ENCODE peak calls at places on chromosomes 12 and 14, in six cellular contexts. One of them, this sample, is unnamed.

GRCh38 chr14:34722723-34723545 is 8.5 kb upstream of the CFL2 start:
- DNase-seq in G401: peak
- DNase-seq in islet precursor cell: peak
- DNase-seq in caudate nucleus: no peak
- DNase-seq in type B pancreatic cell: no peak
- DNase-seq in progenitor cell of endocrine pancreas: no peak
- DNase-seq in this sample: no peak

GRCh38 chr12:22598763-22599161 is 26.2 kb upstream of the ETNK1 start:
- DNase-seq in G401: no peak
- DNase-seq in progenitor cell of endocrine pancreas: no peak
- DNase-seq in type B pancreatic cell: no peak
- DNase-seq in caudate nucleus: no peak
- DNase-seq in islet precursor cell: no peak
- DNase-seq in this sample: peak

GRCh38 chr12:13193403-13194100 is 3.0 kb upstream of the EMP1 start:
- DNase-seq in caudate nucleus: no peak
- DNase-seq in G401: no peak
- DNase-seq in progenitor cell of endocrine pancreas: no peak
- DNase-seq in islet precursor cell: peak
- DNase-seq in type B pancreatic cell: no peak
- DNase-seq in this sample: no peak

GRCh38 chr14:62604524-62604923 is 440.7 kb downstream of the KCNH5 start:
- DNase-seq in G401: no peak
- DNase-seq in type B pancreatic cell: no peak
- DNase-seq in progenitor cell of endocrine pancreas: no peak
- DNase-seq in caudate nucleus: no peak
- DNase-seq in islet precursor cell: no peak
- DNase-seq in this sample: no peak

GRCh38 chr14:105838591-105839424 is 312.4 kb downstream of the TMEM121 start:
- DNase-seq in caudate nucleus: no peak
- DNase-seq in G401: no peak
- DNase-seq in type B pancreatic cell: peak
- DNase-seq in islet precursor cell: peak
- DNase-seq in progenitor cell of endocrine pancreas: no peak
- DNase-seq in this sample: no peak

GRCh38 chr14:31263485-31264133 is 56.0 kb upstream of the HECTD1 start:
- DNase-seq in progenitor cell of endocrine pancreas: no peak
- DNase-seq in G401: peak
- DNase-seq in islet precursor cell: peak
- DNase-seq in type B pancreatic cell: no peak
- DNase-seq in caudate nucleus: no peak
- DNase-seq in this sample: peak

GRCh38 chr12:14656846-14657245 is 39.6 kb downstream of the GUCY2C start:
- DNase-seq in caudate nucleus: no peak
- DNase-seq in islet precursor cell: peak
- DNase-seq in progenitor cell of endocrine pancreas: no peak
- DNase-seq in G401: no peak
- DNase-seq in type B pancreatic cell: no peak
- DNase-seq in this sample: no peak

GRCh38 chr14:95871531-95871930 is 5.1 kb upstream of the TUNAR start:
- DNase-seq in progenitor cell of endocrine pancreas: no peak
- DNase-seq in type B pancreatic cell: peak
- DNase-seq in islet precursor cell: peak
- DNase-seq in G401: no peak
- DNase-seq in caudate nucleus: no peak
- DNase-seq in this sample: no peak

GRCh38 chr14:36952702-36953101 is 219.7 kb downstream of the SLC25A21 start:
- DNase-seq in type B pancreatic cell: no peak
- DNase-seq in G401: no peak
- DNase-seq in caudate nucleus: no peak
- DNase-seq in islet precursor cell: no peak
- DNase-seq in progenitor cell of endocrine pancreas: no peak
- DNase-seq in this sample: no peak

GRCh38 chr14:103597623-103598372 is 31.2 kb upstream of the KLC1 start:
- DNase-seq in caudate nucleus: no peak
- DNase-seq in G401: no peak
- DNase-seq in islet precursor cell: peak
- DNase-seq in type B pancreatic cell: no peak
- DNase-seq in progenitor cell of endocrine pancreas: no peak
- DNase-seq in this sample: no peak

GRCh38 chr12:130712346-130713065 is 3.6 kb downstream of the RIMBP2 start:
- DNase-seq in islet precursor cell: peak
- DNase-seq in type B pancreatic cell: no peak
- DNase-seq in progenitor cell of endocrine pancreas: no peak
- DNase-seq in G401: no peak
- DNase-seq in caudate nucleus: no peak
- DNase-seq in this sample: no peak

GRCh38 chr12:7915911-7916403 is 20.0 kb downstream of the SLC2A3 start:
- DNase-seq in caudate nucleus: no peak
- DNase-seq in type B pancreatic cell: no peak
- DNase-seq in islet precursor cell: peak
- DNase-seq in progenitor cell of endocrine pancreas: no peak
- DNase-seq in G401: peak
- DNase-seq in this sample: no peak

GRCh38 chr12:121079736-121080272 is 40.8 kb upstream of the OASL start:
- DNase-seq in islet precursor cell: peak
- DNase-seq in progenitor cell of endocrine pancreas: no peak
- DNase-seq in type B pancreatic cell: no peak
- DNase-seq in G401: no peak
- DNase-seq in caudate nucleus: no peak
- DNase-seq in this sample: no peak

GRCh38 chr12:93237235-93237915 is 140.3 kb upstream of the NUDT4 start:
- DNase-seq in progenitor cell of endocrine pancreas: no peak
- DNase-seq in G401: no peak
- DNase-seq in type B pancreatic cell: no peak
- DNase-seq in caudate nucleus: no peak
- DNase-seq in islet precursor cell: no peak
- DNase-seq in this sample: no peak

GRCh38 chr12:47812797-47813490 is 6.8 kb downstream of the HDAC7 start:
- DNase-seq in caudate nucleus: no peak
- DNase-seq in G401: peak
- DNase-seq in progenitor cell of endocrine pancreas: peak
- DNase-seq in type B pancreatic cell: no peak
- DNase-seq in islet precursor cell: peak
- DNase-seq in this sample: no peak

GRCh38 chr12:110314308-110314707 is 33.3 kb downstream of the ATP2A2 start:
- DNase-seq in caudate nucleus: no peak
- DNase-seq in progenitor cell of endocrine pancreas: no peak
- DNase-seq in G401: no peak
- DNase-seq in type B pancreatic cell: no peak
- DNase-seq in islet precursor cell: no peak
- DNase-seq in this sample: no peak

GRCh38 chr14:42214981-42215491 is 608.4 kb downstream of the LRFN5 start:
- DNase-seq in caudate nucleus: no peak
- DNase-seq in type B pancreatic cell: no peak
- DNase-seq in islet precursor cell: peak
- DNase-seq in progenitor cell of endocrine pancreas: no peak
- DNase-seq in G401: peak
- DNase-seq in this sample: peak

GRCh38 chr12:109951751-109952150 is 44.4 kb downstream of the GIT2 start:
- DNase-seq in type B pancreatic cell: no peak
- DNase-seq in progenitor cell of endocrine pancreas: no peak
- DNase-seq in G401: peak
- DNase-seq in caudate nucleus: no peak
- DNase-seq in islet precursor cell: peak
- DNase-seq in this sample: peak

GRCh38 chr12:666766-667308 is 3.6 kb upstream of the NINJ2 start:
- DNase-seq in progenitor cell of endocrine pancreas: no peak
- DNase-seq in G401: no peak
- DNase-seq in caudate nucleus: no peak
- DNase-seq in islet precursor cell: no peak
- DNase-seq in type B pancreatic cell: no peak
- DNase-seq in this sample: no peak

GRCh38 chr12:11797317-11797913 is 147.9 kb downstream of the ETV6 start:
- DNase-seq in G401: no peak
- DNase-seq in type B pancreatic cell: no peak
- DNase-seq in progenitor cell of endocrine pancreas: no peak
- DNase-seq in caudate nucleus: no peak
- DNase-seq in islet precursor cell: peak
- DNase-seq in this sample: no peak

GRCh38 chr14:85538636-85539035 is 8.7 kb downstream of the FLRT2 start:
- DNase-seq in progenitor cell of endocrine pancreas: no peak
- DNase-seq in G401: no peak
- DNase-seq in type B pancreatic cell: no peak
- DNase-seq in caudate nucleus: no peak
- DNase-seq in islet precursor cell: no peak
- DNase-seq in this sample: no peak

GRCh38 chr14:65054471-65055085 is 47.7 kb downstream of the MAX start:
- DNase-seq in progenitor cell of endocrine pancreas: no peak
- DNase-seq in type B pancreatic cell: no peak
- DNase-seq in caudate nucleus: no peak
- DNase-seq in islet precursor cell: peak
- DNase-seq in G401: no peak
- DNase-seq in this sample: no peak

GRCh38 chr12:33589609-33590114 is 150.0 kb upstream of the SYT10 start:
- DNase-seq in G401: no peak
- DNase-seq in type B pancreatic cell: no peak
- DNase-seq in islet precursor cell: no peak
- DNase-seq in progenitor cell of endocrine pancreas: no peak
- DNase-seq in caudate nucleus: no peak
- DNase-seq in this sample: no peak

GRCh38 chr14:98904677-98905076 is 367.3 kb downstream of the BCL11B start:
- DNase-seq in progenitor cell of endocrine pancreas: no peak
- DNase-seq in G401: no peak
- DNase-seq in caudate nucleus: no peak
- DNase-seq in type B pancreatic cell: no peak
- DNase-seq in islet precursor cell: no peak
- DNase-seq in this sample: no peak

GRCh38 chr14:31070431-31070830 is 44.3 kb upstream of the STRN3 start:
- DNase-seq in progenitor cell of endocrine pancreas: no peak
- DNase-seq in G401: no peak
- DNase-seq in islet precursor cell: peak
- DNase-seq in type B pancreatic cell: no peak
- DNase-seq in caudate nucleus: no peak
- DNase-seq in this sample: peak

GRCh38 chr12:6961695-6962284 is 8.7 kb downstream of the PHB2 start:
- DNase-seq in G401: peak
- DNase-seq in type B pancreatic cell: no peak
- DNase-seq in islet precursor cell: peak
- DNase-seq in progenitor cell of endocrine pancreas: peak
- DNase-seq in caudate nucleus: no peak
- DNase-seq in this sample: no peak

GRCh38 chr14:23054000-23054811 is 3.1 kb downstream of the CDH24 start:
- DNase-seq in type B pancreatic cell: no peak
- DNase-seq in islet precursor cell: no peak
- DNase-seq in G401: no peak
- DNase-seq in caudate nucleus: no peak
- DNase-seq in progenitor cell of endocrine pancreas: no peak
- DNase-seq in this sample: no peak

GRCh38 chr12:67456281-67456918 is 187.2 kb downstream of the CAND1 start:
- DNase-seq in islet precursor cell: no peak
- DNase-seq in type B pancreatic cell: no peak
- DNase-seq in caudate nucleus: no peak
- DNase-seq in G401: no peak
- DNase-seq in progenitor cell of endocrine pancreas: no peak
- DNase-seq in this sample: no peak

GRCh38 chr12:118109088-118109487 is 5.3 kb upstream of the VSIG10 start:
- DNase-seq in progenitor cell of endocrine pancreas: no peak
- DNase-seq in type B pancreatic cell: no peak
- DNase-seq in G401: no peak
- DNase-seq in caudate nucleus: no peak
- DNase-seq in islet precursor cell: no peak
- DNase-seq in this sample: no peak

GRCh38 chr12:34302131-34302885 is 280.0 kb downstream of the ALG10 start:
- DNase-seq in progenitor cell of endocrine pancreas: no peak
- DNase-seq in islet precursor cell: no peak
- DNase-seq in caudate nucleus: no peak
- DNase-seq in G401: no peak
- DNase-seq in type B pancreatic cell: no peak
- DNase-seq in this sample: no peak

GRCh38 chr12:123384994-123385376 is 1.1 kb downstream of the KMT5A start:
- DNase-seq in islet precursor cell: no peak
- DNase-seq in G401: no peak
- DNase-seq in caudate nucleus: no peak
- DNase-seq in type B pancreatic cell: no peak
- DNase-seq in progenitor cell of endocrine pancreas: no peak
- DNase-seq in this sample: no peak

GRCh38 chr12:77940011-77940423 is 109.3 kb downstream of the NAV3 start:
- DNase-seq in progenitor cell of endocrine pancreas: no peak
- DNase-seq in caudate nucleus: no peak
- DNase-seq in type B pancreatic cell: no peak
- DNase-seq in G401: no peak
- DNase-seq in islet precursor cell: peak
- DNase-seq in this sample: peak

GRCh38 chr12:56163533-56164344 is 5.6 kb downstream of the MYL6 start:
- DNase-seq in caudate nucleus: no peak
- DNase-seq in islet precursor cell: no peak
- DNase-seq in type B pancreatic cell: no peak
- DNase-seq in G401: no peak
- DNase-seq in progenitor cell of endocrine pancreas: no peak
- DNase-seq in this sample: no peak

GRCh38 chr14:71049435-71050147 is 142.3 kb downstream of the PCNX1 start:
- DNase-seq in islet precursor cell: no peak
- DNase-seq in caudate nucleus: no peak
- DNase-seq in G401: no peak
- DNase-seq in progenitor cell of endocrine pancreas: no peak
- DNase-seq in type B pancreatic cell: no peak
- DNase-seq in this sample: no peak

GRCh38 chr12:122051231-122051876 is 27.2 kb upstream of the MLXIP start:
- DNase-seq in islet precursor cell: no peak
- DNase-seq in caudate nucleus: no peak
- DNase-seq in progenitor cell of endocrine pancreas: no peak
- DNase-seq in type B pancreatic cell: no peak
- DNase-seq in G401: peak
- DNase-seq in this sample: no peak

GRCh38 chr12:115574831-115575230 is 702.7 kb downstream of the MED13L start:
- DNase-seq in islet precursor cell: no peak
- DNase-seq in type B pancreatic cell: no peak
- DNase-seq in G401: no peak
- DNase-seq in progenitor cell of endocrine pancreas: no peak
- DNase-seq in caudate nucleus: no peak
- DNase-seq in this sample: no peak

GRCh38 chr12:116599285-116600122 is 40.3 kb downstream of the MAP1LC3B2 start:
- DNase-seq in progenitor cell of endocrine pancreas: peak
- DNase-seq in G401: peak
- DNase-seq in caudate nucleus: peak
- DNase-seq in islet precursor cell: peak
- DNase-seq in type B pancreatic cell: no peak
- DNase-seq in this sample: no peak

GRCh38 chr12:49703647-49704137 is 3.5 kb downstream of the FMNL3 start:
- DNase-seq in G401: peak
- DNase-seq in caudate nucleus: no peak
- DNase-seq in progenitor cell of endocrine pancreas: no peak
- DNase-seq in type B pancreatic cell: no peak
- DNase-seq in islet precursor cell: no peak
- DNase-seq in this sample: no peak